ENCODE peak calls at places on chromosomes 13 and 19, in six cellular contexts. Y is stimulated activated CD4-positive, alpha-beta T cell treated with anti-CD3 and anti-CD28 coated beads, TNF-alpha, amount 100 ng/mL, for 4 hours; A is NCI-H1436; G is COR-L47; E is Peyer's patch; T is fibroblast of lung. L is an unnamed sample.

GRCh38 chr13:30577381-30577780 is 40.3 kb upstream of the USPL1 start:
- DNase-seq in Y (no peak), A (no peak), G (no peak), E (no peak), T (peak), L (peak)

GRCh38 chr19:43555185-43555770 is 20.0 kb downstream of the XRCC1 start:
- DNase-seq in Y (peak), A (peak), G (peak), E (peak), T (peak), L (peak)

GRCh38 chr13:46656786-46657185 is 103.8 kb downstream of the LRCH1 start:
- DNase-seq in Y (no peak), A (no peak), G (no peak), E (no peak), T (no peak), L (no peak)

GRCh38 chr19:6376512-6377193 is 920 bp upstream of the PSPN start:
- DNase-seq in Y (no peak), A (no peak), G (no peak), E (no peak), T (no peak), L (no peak)

GRCh38 chr19:1874554-1875185 is 10.6 kb downstream of the ABHD17A start:
- DNase-seq in Y (no peak), A (no peak), G (no peak), E (no peak), T (no peak), L (no peak)

GRCh38 chr13:63044617-63045016 is 1629.0 kb upstream of the PCDH20 start:
- DNase-seq in Y (no peak), A (no peak), G (no peak), E (no peak), T (no peak), L (no peak)

GRCh38 chr19:34387446-34387810 is 16.8 kb upstream of the PDCD2L start:
- DNase-seq in Y (no peak), A (no peak), G (no peak), E (no peak), T (no peak), L (no peak)

GRCh38 chr19:12668937-12669271 is 2.3 kb downstream of the WDR83 start:
- DNase-seq in Y (peak), A (no peak), G (no peak), E (peak), T (peak), L (no peak)

GRCh38 chr13:90868321-90868920 is 479.1 kb upstream of the MIR17HG start:
- DNase-seq in Y (no peak), A (no peak), G (peak), E (no peak), T (peak), L (peak)

GRCh38 chr19:16076958-16077611 is 790 bp downstream of the TPM4 start:
- DNase-seq in Y (no peak), A (peak), G (peak), E (peak), T (peak), L (no peak)

GRCh38 chr19:46365561-46365960 is 18.7 kb downstream of the PPP5C start:
- DNase-seq in Y (no peak), A (no peak), G (no peak), E (no peak), T (no peak), L (no peak)

GRCh38 chr13:71867101-71867814 is at the start of gene DACH1:
- DNase-seq in Y (no peak), A (peak), G (peak), E (no peak), T (peak), L (peak)

GRCh38 chr19:8323781-8324185 is 2.5 kb downstream of the RPS28 start:
- DNase-seq in Y (no peak), A (no peak), G (no peak), E (no peak), T (no peak), L (no peak)

GRCh38 chr19:3224346-3225325 is at the start of gene CELF5:
- DNase-seq in Y (peak), A (peak), G (peak), E (peak), T (peak), L (peak)

GRCh38 chr13:103255587-103256301 is 189.5 kb upstream of the SLC10A2 start:
- DNase-seq in Y (no peak), A (no peak), G (no peak), E (no peak), T (no peak), L (no peak)

GRCh38 chr19:38417544-38418506 is 8.2 kb downstream of the RASGRP4 start:
- DNase-seq in Y (peak), A (no peak), G (no peak), E (peak), T (peak), L (peak)

GRCh38 chr13:79988573-79988972 is 352.4 kb downstream of the SPRY2 start:
- DNase-seq in Y (no peak), A (no peak), G (no peak), E (no peak), T (peak), L (no peak)

GRCh38 chr19:52473655-52474350 is 20.4 kb downstream of the ZNF578 start:
- DNase-seq in Y (no peak), A (peak), G (no peak), E (no peak), T (no peak), L (no peak)

GRCh38 chr13:95698047-95698749 is 21.3 kb downstream of the DNAJC3 start:
- DNase-seq in Y (no peak), A (no peak), G (no peak), E (no peak), T (no peak), L (no peak)

GRCh38 chr19:44988896-44989563 is 12.2 kb upstream of the RELB start:
- DNase-seq in Y (peak), A (peak), G (peak), E (peak), T (peak), L (peak)

GRCh38 chr13:108963276-108963810 is 333.9 kb downstream of the MYO16 start:
- DNase-seq in Y (no peak), A (no peak), G (no peak), E (no peak), T (no peak), L (no peak)

GRCh38 chr13:97113231-97114001 is 108.7 kb upstream of the MBNL2 start:
- DNase-seq in Y (no peak), A (peak), G (peak), E (no peak), T (no peak), L (no peak)

GRCh38 chr13:78215458-78215857 is 296.8 kb upstream of the EDNRB start:
- DNase-seq in Y (no peak), A (no peak), G (no peak), E (no peak), T (no peak), L (no peak)

GRCh38 chr19:21098291-21098690 is 16.3 kb downstream of the ZNF714 start:
- DNase-seq in Y (no peak), A (no peak), G (no peak), E (no peak), T (no peak), L (no peak)

GRCh38 chr13:95185851-95186250 is 115.4 kb downstream of the ABCC4 start:
- DNase-seq in Y (peak), A (no peak), G (no peak), E (peak), T (no peak), L (no peak)

GRCh38 chr19:17751103-17751911 is at the start of gene FCHO1:
- DNase-seq in Y (peak), A (peak), G (no peak), E (peak), T (no peak), L (no peak)

GRCh38 chr13:100852146-100852545 is 177.6 kb upstream of the TMTC4 start:
- DNase-seq in Y (no peak), A (no peak), G (no peak), E (no peak), T (no peak), L (no peak)

GRCh38 chr13:34779171-34779570 is 162.9 kb upstream of the NBEA start:
- DNase-seq in Y (no peak), A (no peak), G (no peak), E (no peak), T (no peak), L (no peak)

GRCh38 chr13:79825959-79826358 is 345.0 kb downstream of the NDFIP2 start:
- DNase-seq in Y (no peak), A (no peak), G (no peak), E (no peak), T (no peak), L (no peak)

GRCh38 chr19:35213678-35214632 is 14.6 kb downstream of the FAM187B start:
- DNase-seq in Y (peak), A (peak), G (peak), E (peak), T (peak), L (peak)

GRCh38 chr19:32662186-32662585 is 12.8 kb downstream of the ANKRD27 start:
- DNase-seq in Y (no peak), A (no peak), G (no peak), E (peak), T (peak), L (no peak)

GRCh38 chr13:94121686-94122085 is 357.8 kb downstream of the DCT start:
- DNase-seq in Y (no peak), A (no peak), G (no peak), E (no peak), T (peak), L (no peak)

GRCh38 chr19:32570081-32570785 is 10.8 kb upstream of the PDCD5 start:
- DNase-seq in Y (peak), A (peak), G (peak), E (peak), T (peak), L (peak)

GRCh38 chr19:29478578-29479565 is 46.9 kb upstream of the VSTM2B start:
- DNase-seq in Y (no peak), A (peak), G (peak), E (no peak), T (no peak), L (no peak)

L was measured in NCI-H460.